ENCODE peak calls at places on chromosomes 2 and 18, in nine cellular contexts. One of them, this sample, is unnamed. For H3K36me3 and H3K27me3, the result is how much of the 10 kb centered on the place peaks cover.

GRCh38 chr2:36480028-36480427 is 117.9 kb downstream of the FEZ2 start:
- DNase-seq in adipocyte: no peak
- DNase-seq in BJ: no peak
- DNase-seq in gastrocnemius medialis: no peak
- DNase-seq in CD4-positive, CD25-positive, alpha-beta regulatory T cell: no peak
- DNase-seq in left lung: no peak
- DNase-seq in kidney epithelial cell: no peak
- DNase-seq in trophoblast cell: peak
- DNase-seq in sigmoid colon: no peak
- DNase-seq in this sample: no peak

GRCh38 chr18:78796693-78797455 is 182.7 kb upstream of the SALL3 start:
- DNase-seq in kidney epithelial cell: no peak
- DNase-seq in BJ: no peak
- DNase-seq in gastrocnemius medialis: no peak
- DNase-seq in adipocyte: no peak
- DNase-seq in CD4-positive, CD25-positive, alpha-beta regulatory T cell: no peak
- DNase-seq in trophoblast cell: no peak
- DNase-seq in left lung: peak
- DNase-seq in sigmoid colon: peak
- DNase-seq in this sample: no peak

GRCh38 chr2:67137699-67138098 is 259.4 kb upstream of the ETAA1 start:
- DNase-seq in kidney epithelial cell: no peak
- DNase-seq in BJ: no peak
- DNase-seq in trophoblast cell: no peak
- DNase-seq in sigmoid colon: no peak
- DNase-seq in left lung: no peak
- DNase-seq in adipocyte: no peak
- DNase-seq in CD4-positive, CD25-positive, alpha-beta regulatory T cell: no peak
- DNase-seq in gastrocnemius medialis: no peak
- DNase-seq in this sample: no peak

GRCh38 chr2:222799262-222799918 is 61.4 kb upstream of the ACSL3 start:
- DNase-seq in kidney epithelial cell: no peak
- DNase-seq in gastrocnemius medialis: no peak
- DNase-seq in left lung: no peak
- DNase-seq in CD4-positive, CD25-positive, alpha-beta regulatory T cell: no peak
- DNase-seq in trophoblast cell: no peak
- DNase-seq in BJ: no peak
- DNase-seq in sigmoid colon: no peak
- DNase-seq in adipocyte: no peak
- DNase-seq in this sample: no peak

GRCh38 chr2:101820519-101820918 is 123.0 kb downstream of the MAP4K4 start:
- DNase-seq in gastrocnemius medialis: no peak
- DNase-seq in CD4-positive, CD25-positive, alpha-beta regulatory T cell: no peak
- DNase-seq in trophoblast cell: no peak
- DNase-seq in adipocyte: peak
- DNase-seq in BJ: no peak
- DNase-seq in left lung: no peak
- DNase-seq in sigmoid colon: no peak
- DNase-seq in kidney epithelial cell: no peak
- DNase-seq in this sample: no peak

GRCh38 chr18:3603460-3604259 is 153.7 kb downstream of the TGIF1 start:
- DNase-seq in gastrocnemius medialis: peak
- DNase-seq in adipocyte: peak
- DNase-seq in sigmoid colon: peak
- DNase-seq in left lung: no peak
- DNase-seq in kidney epithelial cell: peak
- DNase-seq in trophoblast cell: peak
- DNase-seq in BJ: peak
- DNase-seq in CD4-positive, CD25-positive, alpha-beta regulatory T cell: peak
- DNase-seq in this sample: peak

GRCh38 chr18:45783097-45784075 is 42.1 kb upstream of the SIGLEC15 start:
- DNase-seq in sigmoid colon: no peak
- DNase-seq in trophoblast cell: peak
- DNase-seq in gastrocnemius medialis: no peak
- DNase-seq in left lung: no peak
- DNase-seq in adipocyte: peak
- DNase-seq in CD4-positive, CD25-positive, alpha-beta regulatory T cell: no peak
- DNase-seq in BJ: peak
- DNase-seq in kidney epithelial cell: no peak
- DNase-seq in this sample: no peak

GRCh38 chr2:46245869-46246268 is 51.3 kb upstream of the EPAS1 start:
- DNase-seq in left lung: no peak
- DNase-seq in adipocyte: no peak
- DNase-seq in CD4-positive, CD25-positive, alpha-beta regulatory T cell: no peak
- DNase-seq in sigmoid colon: no peak
- DNase-seq in gastrocnemius medialis: no peak
- DNase-seq in BJ: no peak
- DNase-seq in trophoblast cell: peak
- DNase-seq in kidney epithelial cell: no peak
- DNase-seq in this sample: no peak

GRCh38 chr2:219634171-219634940 is 6.9 kb downstream of the SLC4A3 start:
- DNase-seq in gastrocnemius medialis: no peak
- DNase-seq in adipocyte: no peak
- DNase-seq in kidney epithelial cell: no peak
- DNase-seq in sigmoid colon: no peak
- DNase-seq in CD4-positive, CD25-positive, alpha-beta regulatory T cell: no peak
- DNase-seq in trophoblast cell: no peak
- DNase-seq in BJ: no peak
- DNase-seq in left lung: peak
- DNase-seq in this sample: no peak

GRCh38 chr2:234983011-234983726 is 31.4 kb downstream of the SH3BP4 start:
- DNase-seq in trophoblast cell: peak
- DNase-seq in sigmoid colon: no peak
- DNase-seq in left lung: no peak
- DNase-seq in adipocyte: no peak
- DNase-seq in BJ: no peak
- DNase-seq in kidney epithelial cell: no peak
- DNase-seq in gastrocnemius medialis: no peak
- DNase-seq in CD4-positive, CD25-positive, alpha-beta regulatory T cell: no peak
- DNase-seq in this sample: no peak

GRCh38 chr2:224469374-224469964 is 67.6 kb upstream of the FAM124B start:
- DNase-seq in kidney epithelial cell: no peak
- DNase-seq in sigmoid colon: no peak
- DNase-seq in CD4-positive, CD25-positive, alpha-beta regulatory T cell: no peak
- DNase-seq in trophoblast cell: peak
- DNase-seq in BJ: no peak
- DNase-seq in adipocyte: no peak
- DNase-seq in gastrocnemius medialis: no peak
- DNase-seq in left lung: no peak
- DNase-seq in this sample: no peak

GRCh38 chr2:48529189-48529588 is 765 bp upstream of the STON1 start:
- DNase-seq in BJ: no peak
- DNase-seq in trophoblast cell: no peak
- DNase-seq in kidney epithelial cell: no peak
- DNase-seq in adipocyte: no peak
- DNase-seq in CD4-positive, CD25-positive, alpha-beta regulatory T cell: no peak
- DNase-seq in sigmoid colon: peak
- DNase-seq in gastrocnemius medialis: no peak
- DNase-seq in left lung: no peak
- DNase-seq in this sample: no peak

GRCh38 chr2:2280483-2280882 is 50.6 kb downstream of the MYT1L start:
- DNase-seq in sigmoid colon: no peak
- DNase-seq in trophoblast cell: no peak
- DNase-seq in BJ: no peak
- DNase-seq in kidney epithelial cell: no peak
- DNase-seq in left lung: no peak
- DNase-seq in adipocyte: no peak
- DNase-seq in CD4-positive, CD25-positive, alpha-beta regulatory T cell: no peak
- DNase-seq in gastrocnemius medialis: no peak
- DNase-seq in this sample: no peak

GRCh38 chr2:73851274-73851673 is 22.5 kb downstream of the STAMBP start:
- DNase-seq in trophoblast cell: no peak
- DNase-seq in adipocyte: no peak
- DNase-seq in CD4-positive, CD25-positive, alpha-beta regulatory T cell: peak
- DNase-seq in BJ: no peak
- DNase-seq in sigmoid colon: no peak
- DNase-seq in left lung: no peak
- DNase-seq in kidney epithelial cell: no peak
- DNase-seq in gastrocnemius medialis: no peak
- DNase-seq in this sample: no peak

GRCh38 chr2:181742908-181743722 is 62.8 kb upstream of the NEUROD1 start:
- DNase-seq in CD4-positive, CD25-positive, alpha-beta regulatory T cell: peak
- DNase-seq in adipocyte: peak
- DNase-seq in gastrocnemius medialis: no peak
- DNase-seq in kidney epithelial cell: peak
- DNase-seq in sigmoid colon: no peak
- DNase-seq in trophoblast cell: peak
- DNase-seq in left lung: no peak
- DNase-seq in BJ: no peak
- DNase-seq in this sample: peak

GRCh38 chr2:103823847-103824246 is 1030.1 kb upstream of the POU3F3 start:
- DNase-seq in BJ: no peak
- DNase-seq in trophoblast cell: no peak
- DNase-seq in sigmoid colon: no peak
- DNase-seq in left lung: no peak
- DNase-seq in kidney epithelial cell: peak
- DNase-seq in CD4-positive, CD25-positive, alpha-beta regulatory T cell: no peak
- DNase-seq in adipocyte: no peak
- DNase-seq in gastrocnemius medialis: no peak
- DNase-seq in this sample: no peak

GRCh38 chr2:5549061-5549601 is 143.1 kb upstream of the SOX11 start:
- DNase-seq in left lung: no peak
- DNase-seq in kidney epithelial cell: peak
- DNase-seq in CD4-positive, CD25-positive, alpha-beta regulatory T cell: no peak
- DNase-seq in gastrocnemius medialis: no peak
- DNase-seq in BJ: no peak
- DNase-seq in trophoblast cell: peak
- DNase-seq in adipocyte: peak
- DNase-seq in sigmoid colon: no peak
- DNase-seq in this sample: no peak

GRCh38 chr18:57441395-57441794 is 6.2 kb downstream of the ONECUT2 start:
- DNase-seq in kidney epithelial cell: no peak
- DNase-seq in gastrocnemius medialis: no peak
- DNase-seq in trophoblast cell: no peak
- DNase-seq in left lung: no peak
- DNase-seq in adipocyte: no peak
- DNase-seq in BJ: no peak
- DNase-seq in sigmoid colon: no peak
- DNase-seq in CD4-positive, CD25-positive, alpha-beta regulatory T cell: no peak
- DNase-seq in this sample: no peak

GRCh38 chr2:20350105-20350712 is 435 bp downstream of the PUM2 start:
- DNase-seq in adipocyte: peak
- DNase-seq in kidney epithelial cell: no peak
- DNase-seq in trophoblast cell: peak
- DNase-seq in sigmoid colon: peak
- DNase-seq in CD4-positive, CD25-positive, alpha-beta regulatory T cell: peak
- DNase-seq in gastrocnemius medialis: no peak
- DNase-seq in BJ: no peak
- DNase-seq in left lung: peak
- DNase-seq in this sample: peak

GRCh38 chr2:218273908-218274249 is 3.6 kb downstream of the PNKD start:
- DNase-seq in gastrocnemius medialis: no peak
- DNase-seq in left lung: no peak
- DNase-seq in sigmoid colon: no peak
- DNase-seq in BJ: no peak
- DNase-seq in trophoblast cell: no peak
- DNase-seq in kidney epithelial cell: no peak
- DNase-seq in adipocyte: no peak
- DNase-seq in CD4-positive, CD25-positive, alpha-beta regulatory T cell: no peak
- DNase-seq in this sample: no peak

GRCh38 chr2:121125350-121125749 is 159.7 kb downstream of the TFCP2L1 start:
- DNase-seq in kidney epithelial cell: no peak
- DNase-seq in BJ: no peak
- DNase-seq in trophoblast cell: no peak
- DNase-seq in sigmoid colon: no peak
- DNase-seq in gastrocnemius medialis: no peak
- DNase-seq in CD4-positive, CD25-positive, alpha-beta regulatory T cell: no peak
- DNase-seq in left lung: no peak
- DNase-seq in adipocyte: no peak
- DNase-seq in this sample: no peak

GRCh38 chr2:101341901-101342624 is 33.6 kb upstream of the RNF149 start:
- DNase-seq in trophoblast cell: peak
- DNase-seq in gastrocnemius medialis: peak
- DNase-seq in sigmoid colon: peak
- DNase-seq in kidney epithelial cell: no peak
- DNase-seq in adipocyte: peak
- DNase-seq in BJ: no peak
- DNase-seq in CD4-positive, CD25-positive, alpha-beta regulatory T cell: peak
- DNase-seq in left lung: peak
- DNase-seq in this sample: peak

GRCh38 chr2:135169900-135170753 is 118.0 kb downstream of the RAB3GAP1 start:
- DNase-seq in trophoblast cell: peak
- DNase-seq in sigmoid colon: no peak
- DNase-seq in gastrocnemius medialis: no peak
- DNase-seq in BJ: no peak
- DNase-seq in CD4-positive, CD25-positive, alpha-beta regulatory T cell: peak
- DNase-seq in adipocyte: no peak
- DNase-seq in kidney epithelial cell: no peak
- DNase-seq in left lung: no peak
- DNase-seq in this sample: peak
- H3K36me3 ChIP-seq in trophoblast cell: under half
- H3K36me3 ChIP-seq in sigmoid colon: under half
- H3K36me3 ChIP-seq in gastrocnemius medialis: half or more
- H3K36me3 ChIP-seq in BJ: under half
- H3K36me3 ChIP-seq in CD4-positive, CD25-positive, alpha-beta regulatory T cell: half or more
- H3K36me3 ChIP-seq in adipocyte: half or more
- H3K36me3 ChIP-seq in kidney epithelial cell: under half
- H3K36me3 ChIP-seq in left lung: under half
- H3K36me3 ChIP-seq in this sample: under half

DNA sequence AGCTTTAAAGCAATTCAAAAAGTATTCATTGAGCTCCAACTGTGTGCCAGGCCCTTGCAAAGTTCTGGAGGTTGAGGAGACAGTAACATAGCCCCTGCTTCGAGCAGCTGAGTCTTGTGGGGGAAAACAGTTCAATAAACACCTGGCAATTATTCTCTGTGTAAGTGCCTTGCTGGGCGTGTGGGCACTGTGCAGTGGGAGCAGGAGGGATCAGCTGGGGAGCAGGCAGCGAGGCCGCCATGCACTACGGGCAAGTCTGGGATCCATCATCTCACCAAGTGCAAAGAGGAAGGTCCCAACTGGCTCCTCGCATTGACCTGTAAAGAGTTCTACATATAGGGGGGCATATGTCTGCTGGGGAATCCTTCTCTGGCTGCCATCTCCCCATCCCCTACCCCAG is 342.2 kb upstream of the HS6ST1 start:
- DNase-seq in gastrocnemius medialis: no peak
- DNase-seq in trophoblast cell: no peak
- DNase-seq in BJ: no peak
- DNase-seq in CD4-positive, CD25-positive, alpha-beta regulatory T cell: no peak
- DNase-seq in adipocyte: no peak
- DNase-seq in sigmoid colon: no peak
- DNase-seq in kidney epithelial cell: no peak
- DNase-seq in left lung: no peak
- DNase-seq in this sample: no peak
- H3K27me3 ChIP-seq in gastrocnemius medialis: under half
- H3K27me3 ChIP-seq in trophoblast cell: under half
- H3K27me3 ChIP-seq in BJ: under half
- H3K27me3 ChIP-seq in CD4-positive, CD25-positive, alpha-beta regulatory T cell: under half
- H3K27me3 ChIP-seq in adipocyte: under half
- H3K27me3 ChIP-seq in sigmoid colon: under half
- H3K27me3 ChIP-seq in kidney epithelial cell: under half
- H3K27me3 ChIP-seq in left lung: under half
- H3K27me3 ChIP-seq in this sample: under half

GRCh38 chr2:70871398-70872211 is 36.0 kb upstream of the CD207 start:
- DNase-seq in BJ: no peak
- DNase-seq in kidney epithelial cell: peak
- DNase-seq in adipocyte: peak
- DNase-seq in CD4-positive, CD25-positive, alpha-beta regulatory T cell: peak
- DNase-seq in left lung: peak
- DNase-seq in trophoblast cell: peak
- DNase-seq in sigmoid colon: peak
- DNase-seq in gastrocnemius medialis: peak
- DNase-seq in this sample: peak
- H3K4me3 ChIP-seq in BJ: no peak
- H3K4me3 ChIP-seq in kidney epithelial cell: no peak
- H3K4me3 ChIP-seq in adipocyte: no peak
- H3K4me3 ChIP-seq in CD4-positive, CD25-positive, alpha-beta regulatory T cell: no peak
- H3K4me3 ChIP-seq in left lung: no peak
- H3K4me3 ChIP-seq in trophoblast cell: no peak
- H3K4me3 ChIP-seq in sigmoid colon: no peak
- H3K4me3 ChIP-seq in gastrocnemius medialis: peak
- H3K4me3 ChIP-seq in this sample: peak

GRCh38 chr2:69940691-69941090 is 20.7 kb downstream of the ASPRV1 start:
- DNase-seq in gastrocnemius medialis: no peak
- DNase-seq in left lung: no peak
- DNase-seq in adipocyte: no peak
- DNase-seq in BJ: no peak
- DNase-seq in CD4-positive, CD25-positive, alpha-beta regulatory T cell: no peak
- DNase-seq in trophoblast cell: no peak
- DNase-seq in kidney epithelial cell: no peak
- DNase-seq in sigmoid colon: no peak
- DNase-seq in this sample: no peak
- H3K36me3 ChIP-seq in gastrocnemius medialis: half or more
- H3K36me3 ChIP-seq in left lung: under half
- H3K36me3 ChIP-seq in adipocyte: half or more
- H3K36me3 ChIP-seq in BJ: under half
- H3K36me3 ChIP-seq in CD4-positive, CD25-positive, alpha-beta regulatory T cell: half or more
- H3K36me3 ChIP-seq in trophoblast cell: under half
- H3K36me3 ChIP-seq in kidney epithelial cell: under half
- H3K36me3 ChIP-seq in sigmoid colon: under half
- H3K36me3 ChIP-seq in this sample: under half